ENCODE peak calls at places on chromosomes 13 and 19, in ten cellular contexts. C, A, Z, I, T, W, Q, V, D and H are unnamed samples.
A peak's percentile ranks its signal among the peaks of the same experiment; 100 is the strongest.

GRCh38 chr13:112712451-112712881 is 22.6 kb downstream of the ATP11A start:
- DNase-seq in C (no peak), A (peak; percentile 47), Z (no peak), I (no peak), T (no peak), W (no peak), Q (no peak), V (no peak), D (no peak), H (no peak)

GRCh38 chr13:103078145-103078544 is 11.9 kb upstream of the SLC10A2 start:
- DNase-seq in C (no peak), A (no peak), Z (no peak), I (no peak), T (no peak), W (no peak), Q (no peak), V (no peak), D (no peak), H (no peak)

GRCh38 chr13:31908696-31909386 is 122.7 kb upstream of the FRY start:
- DNase-seq in C (no peak), A (no peak), Z (no peak), I (no peak), T (no peak), W (no peak), Q (no peak), V (no peak), D (peak; percentile 26), H (no peak)

GRCh38 chr13:45238945-45239795 is 38.3 kb upstream of the KCTD4 start:
- DNase-seq in C (no peak), A (no peak), Z (no peak), I (no peak), T (no peak), W (no peak), Q (no peak), V (no peak), D (peak; percentile 88), H (no peak)

GRCh38 chr13:41311607-41312500 is 787 bp downstream of the NAA16 start:
- DNase-seq in C (peak; percentile 59), A (peak; percentile 64), Z (peak; percentile 65), I (peak; percentile 75), T (no peak), W (peak; percentile 70), Q (peak; percentile 49), V (no peak), D (peak; percentile 36), H (peak; percentile 16)

GRCh38 chr13:73088332-73088935 is 29.6 kb downstream of the KLF5 start:
- DNase-seq in C (no peak), A (no peak), Z (no peak), I (no peak), T (no peak), W (no peak), Q (no peak), V (no peak), D (no peak), H (no peak)

GRCh38 chr13:44507639-44508038 is 68.5 kb downstream of the TSC22D1 start:
- DNase-seq in C (no peak), A (no peak), Z (no peak), I (no peak), T (no peak), W (no peak), Q (no peak), V (no peak), D (no peak), H (no peak)

GRCh38 chr19:1427221-1427620 is 11.0 kb upstream of the RPS15 start:
- DNase-seq in C (no peak), A (no peak), Z (no peak), I (no peak), T (no peak), W (no peak), Q (no peak), V (no peak), D (no peak), H (no peak)

GRCh38 chr19:47615714-47616113 is 6.8 kb downstream of the BICRA start:
- DNase-seq in C (no peak), A (no peak), Z (no peak), I (no peak), T (no peak), W (no peak), Q (no peak), V (no peak), D (no peak), H (peak; percentile 10)

GRCh38 chr19:7869910-7870511 is 4.2 kb downstream of the PRR36 start:
- DNase-seq in C (peak; percentile 63), A (peak; percentile 73), Z (peak; percentile 91), I (no peak), T (no peak), W (peak; percentile 62), Q (peak; percentile 68), V (no peak), D (peak; percentile 74), H (no peak)

GRCh38 chr13:71217827-71218226 is 649.2 kb downstream of the DACH1 start:
- DNase-seq in C (no peak), A (no peak), Z (no peak), I (no peak), T (no peak), W (no peak), Q (no peak), V (no peak), D (no peak), H (no peak)

GRCh38 chr19:17302391-17303166 is 646 bp downstream of the ABHD8 start:
- DNase-seq in C (no peak), A (peak; percentile 71), Z (no peak), I (no peak), T (no peak), W (no peak), Q (no peak), V (no peak), D (no peak), H (no peak)

GRCh38 chr19:46607441-46607841 is 6.3 kb downstream of the CALM3 start:
- DNase-seq in C (no peak), A (peak; percentile 39), Z (no peak), I (no peak), T (no peak), W (peak; percentile 15), Q (no peak), V (no peak), D (no peak), H (peak; percentile 48)

GRCh38 chr13:50392977-50393376 is 377.7 kb downstream of the KCNRG start:
- DNase-seq in C (no peak), A (no peak), Z (no peak), I (no peak), T (no peak), W (no peak), Q (no peak), V (no peak), D (no peak), H (no peak)

GRCh38 chr13:40121711-40122110 is 466.2 kb downstream of the COG6 start:
- DNase-seq in C (no peak), A (no peak), Z (no peak), I (no peak), T (no peak), W (no peak), Q (no peak), V (no peak), D (no peak), H (no peak)

GRCh38 chr19:8441725-8442544 is 2.8 kb upstream of the HNRNPM start:
- DNase-seq in C (no peak), A (no peak), Z (no peak), I (no peak), T (no peak), W (no peak), Q (no peak), V (no peak), D (peak; percentile 24), H (no peak)

GRCh38 chr19:18265611-18265981 is 8.7 kb downstream of the IQCN start:
- DNase-seq in C (no peak), A (no peak), Z (no peak), I (no peak), T (no peak), W (no peak), Q (no peak), V (no peak), D (no peak), H (no peak)

GRCh38 chr19:33482486-33482885 is 39.1 kb downstream of the PEPD start:
- DNase-seq in C (no peak), A (no peak), Z (no peak), I (no peak), T (no peak), W (no peak), Q (no peak), V (no peak), D (peak; percentile 83), H (no peak)

DNA sequence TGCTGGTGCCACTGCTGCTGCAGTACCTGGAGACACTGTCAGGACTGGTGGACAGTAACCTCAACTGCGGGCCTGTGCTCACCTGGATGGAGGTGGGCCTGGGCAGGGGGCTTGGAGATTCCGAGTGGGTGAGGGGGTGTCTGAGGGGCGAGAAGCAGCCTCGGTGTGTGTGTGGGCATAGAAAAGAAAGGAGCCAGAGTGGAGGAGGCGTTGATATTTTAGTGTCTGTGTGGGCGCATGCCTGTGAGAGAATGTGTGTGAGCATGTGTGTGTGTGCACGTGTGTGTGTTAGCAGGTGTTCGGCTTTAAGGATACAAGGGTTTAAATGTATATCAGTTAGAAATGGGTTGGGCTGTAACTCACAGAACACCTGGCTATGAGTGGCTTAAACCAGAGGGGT is 3.7 kb downstream of the ARHGAP33 start:
- DNase-seq in C (no peak), A (no peak), Z (no peak), I (no peak), T (no peak), W (no peak), Q (no peak), V (no peak), D (no peak), H (no peak)
- H3K27ac ChIP-seq in C (no peak overlapping the region), A (no peak overlapping the region), Z (no peak overlapping the region), I (no peak overlapping the region), T (no peak overlapping the region), W (no peak overlapping the region), Q (no peak overlapping the region), V (no peak overlapping the region), D (no peak overlapping the region), H (peak overlapping the region; percentile 31)

GRCh38 chr19:49580264-49581006 is at the start of gene NOSIP:
- DNase-seq in C (peak; percentile 96), A (peak; percentile 97), Z (peak; percentile 96), I (peak; percentile 96), T (peak; percentile 66), W (peak; percentile 97), Q (peak; percentile 97), V (peak; percentile 91), D (peak; percentile 91), H (peak; percentile 89)
- H3K27ac ChIP-seq in C (peak within 1 kb of the TSS; percentile 71), A (peak within 1 kb of the TSS; percentile 80), Z (peak within 1 kb of the TSS; percentile 66), I (no peak within 1 kb of the TSS), T (peak within 1 kb of the TSS; percentile 87), W (peak within 1 kb of the TSS; percentile 81), Q (peak within 1 kb of the TSS; percentile 76), V (peak within 1 kb of the TSS; percentile 54), D (peak within 1 kb of the TSS; percentile 29), H (peak within 1 kb of the TSS; percentile 76)

GRCh38 chr13:98823442-98823841 is 71.0 kb upstream of the SLC15A1 start:
- DNase-seq in C (no peak), A (no peak), Z (no peak), I (no peak), T (no peak), W (no peak), Q (no peak), V (no peak), D (peak; percentile 18), H (no peak)
- H3K27ac ChIP-seq in C (no peak overlapping the region), A (no peak overlapping the region), Z (no peak overlapping the region), I (no peak overlapping the region), T (no peak overlapping the region), W (no peak overlapping the region), Q (no peak overlapping the region), V (no peak overlapping the region), D (no peak overlapping the region), H (no peak overlapping the region)

DNA sequence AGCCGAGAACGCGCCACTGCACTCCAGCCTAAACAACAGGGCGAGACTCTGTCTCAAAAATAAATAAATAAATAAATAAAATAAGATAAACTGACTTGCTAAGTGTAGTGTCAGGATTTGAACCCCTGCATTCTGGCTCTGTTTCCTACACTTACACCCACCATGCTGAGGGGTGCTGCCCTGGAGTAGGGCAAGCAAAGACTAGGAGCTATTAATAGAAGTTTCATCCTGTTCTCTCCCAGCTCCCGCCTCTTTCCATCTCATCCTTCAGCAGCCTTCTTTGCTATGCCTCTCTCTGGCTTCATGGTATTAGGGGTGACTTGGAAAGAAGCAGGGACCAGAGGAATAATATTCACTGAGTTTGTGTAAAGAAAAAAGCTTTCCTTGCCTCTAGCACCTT is 8.5 kb upstream of the PLAUR start:
- DNase-seq in C (no peak), A (no peak), Z (peak; percentile 32), I (no peak), T (no peak), W (no peak), Q (no peak), V (no peak), D (no peak), H (no peak)
- H3K27ac ChIP-seq in C (no peak overlapping the region), A (no peak overlapping the region), Z (peak overlapping the region; percentile 93), I (no peak overlapping the region), T (no peak overlapping the region), W (peak overlapping the region; percentile 52), Q (no peak overlapping the region), V (no peak overlapping the region), D (no peak overlapping the region), H (peak overlapping the region; percentile 55)